ENCODE peak calls at places on chromosome 13, in seven cellular contexts. V is HCT116; B is fibroblast of lung; A is prostate gland; H is heart right ventricle; Z is CD8-positive, alpha-beta memory T cell; C is dorsolateral prefrontal cortex. W is an unnamed sample.
A peak's percentile ranks its signal among the peaks of the same experiment; 100 is the strongest.

GRCh38 chr13:100533588-100534041 is 55.0 kb downstream of the GGACT start:
- DNase-seq in V (no peak), B (no peak), A (no peak), H (no peak), Z (no peak), C (no peak), W (peak; percentile 39)

GRCh38 chr13:99067160-99067985 is 89.5 kb upstream of the DOCK9 start:
- DNase-seq in V (peak; percentile 70), B (peak; percentile 36), A (no peak), H (no peak), Z (no peak), C (no peak), W (no peak)

GRCh38 chr13:76677047-76677446 is 209.2 kb downstream of the KCTD12 start:
- DNase-seq in V (no peak), B (peak; percentile 85), A (no peak), H (peak; percentile 75), Z (no peak), C (no peak), W (no peak)

GRCh38 chr13:109454167-109454917 is 332.0 kb downstream of the IRS2 start:
- DNase-seq in V (no peak), B (peak; percentile 9), A (no peak), H (no peak), Z (no peak), C (no peak), W (no peak)

GRCh38 chr13:29160862-29161261 is 340.7 kb downstream of the MTUS2 start:
- DNase-seq in V (no peak), B (no peak), A (no peak), H (no peak), Z (no peak), C (no peak), W (no peak)

GRCh38 chr13:75399879-75400217 is 82.1 kb downstream of the TBC1D4 start:
- DNase-seq in V (no peak), B (no peak), A (no peak), H (no peak), Z (no peak), C (no peak), W (no peak)

GRCh38 chr13:54029720-54030119 is 1001.1 kb downstream of the OLFM4 start:
- DNase-seq in V (no peak), B (no peak), A (no peak), H (no peak), Z (no peak), C (no peak), W (no peak)

GRCh38 chr13:80338781-80339577 is 1.9 kb downstream of the SPRY2 start:
- DNase-seq in V (no peak), B (peak; percentile 81), A (peak; percentile 85), H (peak; percentile 78), Z (no peak), C (peak; percentile 77), W (peak; percentile 79)

GRCh38 chr13:35785563-35786327 is 309.3 kb upstream of the MAB21L1 start:
- DNase-seq in V (no peak), B (no peak), A (no peak), H (no peak), Z (no peak), C (no peak), W (no peak)

GRCh38 chr13:41546372-41547252 is 89.3 kb downstream of the RGCC start:
- DNase-seq in V (no peak), B (peak; percentile 51), A (no peak), H (no peak), Z (no peak), C (no peak), W (no peak)

GRCh38 chr13:105545811-105546210 is 989.7 kb downstream of the EFNB2 start:
- DNase-seq in V (no peak), B (no peak), A (no peak), H (no peak), Z (no peak), C (no peak), W (no peak)

GRCh38 chr13:31970237-31970930 is 61.2 kb upstream of the FRY start:
- DNase-seq in V (no peak), B (peak; percentile 51), A (no peak), H (no peak), Z (no peak), C (no peak), W (no peak)

GRCh38 chr13:101283782-101284181 is 132.5 kb downstream of the NALCN start:
- DNase-seq in V (no peak), B (no peak), A (no peak), H (no peak), Z (no peak), C (no peak), W (no peak)

GRCh38 chr13:34523401-34523800 is 418.7 kb upstream of the NBEA start:
- DNase-seq in V (no peak), B (no peak), A (no peak), H (no peak), Z (no peak), C (no peak), W (no peak)

GRCh38 chr13:97223711-97224461 is 1.8 kb downstream of the MBNL2 start:
- DNase-seq in V (peak; percentile 43), B (peak; percentile 96), A (peak; percentile 80), H (peak; percentile 71), Z (no peak), C (no peak), W (peak; percentile 66)

GRCh38 chr13:44755872-44756271 is 179.7 kb upstream of the TSC22D1 start:
- DNase-seq in V (no peak), B (peak; percentile 25), A (no peak), H (no peak), Z (no peak), C (no peak), W (no peak)

GRCh38 chr13:94967183-94968039 is 255.1 kb upstream of the SOX21 start:
- DNase-seq in V (no peak), B (peak; percentile 17), A (no peak), H (no peak), Z (no peak), C (no peak), W (peak; percentile 83)

GRCh38 chr13:21040120-21040834 is 21.1 kb downstream of the LATS2 start:
- DNase-seq in V (no peak), B (no peak), A (no peak), H (no peak), Z (no peak), C (no peak), W (no peak)

GRCh38 chr13:49371943-49372636 is 71.8 kb downstream of the CAB39L start:
- DNase-seq in V (no peak), B (no peak), A (peak; percentile 21), H (no peak), Z (no peak), C (no peak), W (no peak)
- H3K27ac ChIP-seq in V (no peak overlapping the region), B (no peak overlapping the region), A (no peak overlapping the region), H (no peak overlapping the region), Z (no peak overlapping the region), C (peak overlapping the region; percentile 11), W (no peak overlapping the region)

GRCh38 chr13:93270769-93271753 is 44.5 kb downstream of the GPC6 start:
- DNase-seq in V (no peak), B (no peak), A (no peak), H (no peak), Z (no peak), C (no peak), W (no peak)
- H3K4me3 ChIP-seq in V (no peak overlapping the region), B (no peak overlapping the region), A (no peak overlapping the region), H (no peak overlapping the region), Z (no peak overlapping the region), C (no peak overlapping the region), W (no peak overlapping the region)

DNA sequence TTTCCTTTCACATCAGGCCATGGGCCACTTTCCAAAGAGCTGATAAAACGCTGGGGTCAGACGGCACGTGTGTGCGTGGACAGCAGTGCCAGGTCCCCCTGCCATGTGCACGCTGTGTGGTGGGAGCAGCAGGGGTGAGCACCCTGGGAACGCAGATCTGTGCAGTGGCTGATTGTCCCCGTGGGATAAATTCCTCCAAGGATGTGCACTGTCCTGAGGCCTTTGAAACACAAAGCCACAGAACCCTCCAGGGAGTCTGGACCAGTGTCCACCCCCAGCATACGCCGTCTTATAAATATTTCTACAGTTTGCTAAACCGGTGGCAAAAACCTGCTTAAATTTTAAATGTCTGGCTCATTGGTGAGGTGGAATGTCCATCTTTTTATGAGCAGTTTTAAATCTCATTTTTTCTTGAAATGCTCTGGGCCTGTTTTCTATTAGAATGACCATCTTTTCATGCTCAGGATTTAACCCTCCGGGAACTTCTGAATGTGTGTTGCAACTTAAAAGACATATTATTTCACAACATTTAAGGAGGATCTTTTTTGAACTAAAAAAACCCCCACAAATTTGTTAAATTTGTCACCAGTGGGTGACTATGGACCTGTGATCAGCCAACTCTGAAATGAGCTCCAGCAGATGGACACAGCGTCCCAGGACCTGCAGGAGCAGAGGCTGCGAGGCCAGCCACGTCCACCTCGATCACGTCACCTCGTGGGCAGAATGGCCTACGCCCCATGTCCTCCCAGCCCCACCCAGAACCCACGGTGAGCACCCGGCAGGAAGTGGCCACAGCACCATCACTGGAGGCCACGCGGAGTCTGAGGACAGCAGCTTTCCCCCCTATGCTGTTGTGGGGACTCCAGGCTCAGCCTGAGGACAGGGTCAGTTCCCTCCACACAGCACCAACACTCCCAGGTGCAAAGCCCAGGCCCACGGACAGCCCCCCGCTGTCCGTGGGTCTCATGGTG is 68.6 kb downstream of the RASA3 start:
- DNase-seq in V (no peak), B (peak; percentile 72), A (no peak), H (peak; percentile 34), Z (no peak), C (no peak), W (no peak)
- H3K27ac ChIP-seq in V (peak overlapping the region; percentile 99), B (peak overlapping the region; percentile 99), A (peak overlapping the region; percentile 81), H (peak overlapping the region; percentile 97), Z (peak overlapping the region; percentile 51), C (peak overlapping the region; percentile 96), W (peak overlapping the region; percentile 96)

GRCh38 chr13:106640515-106640914 is 72.6 kb upstream of the ARGLU1 start:
- DNase-seq in V (no peak), B (no peak), A (no peak), H (no peak), Z (no peak), C (no peak), W (no peak)

GRCh38 chr13:106635616-106636015 is 67.7 kb upstream of the ARGLU1 start:
- DNase-seq in V (no peak), B (no peak), A (no peak), H (no peak), Z (no peak), C (no peak), W (no peak)

GRCh38 chr13:106633321-106633720 is 65.4 kb upstream of the ARGLU1 start:
- DNase-seq in V (no peak), B (no peak), A (no peak), H (peak; percentile 13), Z (no peak), C (peak; percentile 36), W (no peak)

GRCh38 chr13:106637519-106637918 is 69.6 kb upstream of the ARGLU1 start:
- DNase-seq in V (no peak), B (no peak), A (no peak), H (no peak), Z (no peak), C (no peak), W (no peak)

DNA sequence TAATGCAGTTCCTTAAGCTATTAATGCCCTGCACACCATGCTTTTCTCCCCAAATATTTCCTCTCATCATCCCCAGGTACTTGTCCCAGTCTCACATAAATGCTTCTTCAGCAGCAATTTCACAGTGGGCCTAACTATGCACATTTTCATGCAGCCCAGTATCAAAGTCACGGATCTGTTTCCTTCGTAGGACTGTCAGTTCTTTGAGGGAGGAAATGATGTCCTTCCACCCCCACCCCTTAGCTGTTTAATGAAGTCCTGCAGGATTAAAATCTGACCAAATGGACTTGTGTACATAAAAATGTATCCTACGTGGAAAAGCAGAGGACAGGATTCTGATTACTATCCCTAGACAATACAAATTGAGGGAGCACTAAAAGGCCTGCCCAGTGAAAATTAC is 68.6 kb upstream of the ARGLU1 start:
- DNase-seq in V (no peak), B (no peak), A (no peak), H (no peak), Z (no peak), C (no peak), W (no peak)
- H3K4me3 ChIP-seq in V (no peak overlapping the region), B (no peak overlapping the region), A (no peak overlapping the region), H (no peak overlapping the region), Z (no peak overlapping the region), C (no peak overlapping the region), W (no peak overlapping the region)

W was measured in endodermal cell.